ENCODE peak calls at places on chromosomes 3 and 15, in ten cellular contexts. R is A549, O is mesothelial cell of epicardium, Q is endodermal cell, Y is endothelial cell, U is fibroblast of pulmonary artery, M is kidney, D is AG10803, N is mucosa of descending colon, K is tibial artery. F is an unnamed sample.

GRCh38 chr3:148360046-148360445 is 337.7 kb upstream of the AGTR1 start:
- DNase-seq in R (no peak), O (no peak), Q (no peak), Y (no peak), U (peak), M (no peak), D (peak), N (no peak), K (no peak), F (no peak)

GRCh38 chr3:138328341-138328740 is 1.3 kb downstream of the NME9 start:
- DNase-seq in R (no peak), O (no peak), Q (no peak), Y (no peak), U (peak), M (no peak), D (peak), N (no peak), K (no peak), F (no peak)

GRCh38 chr3:32867954-32868353 is 50.2 kb downstream of the TRIM71 start:
- DNase-seq in R (no peak), O (no peak), Q (no peak), Y (no peak), U (no peak), M (no peak), D (no peak), N (no peak), K (no peak), F (no peak)

GRCh38 chr3:172538368-172539264 is 15.4 kb upstream of the TNFSF10 start:
- DNase-seq in R (no peak), O (no peak), Q (no peak), Y (no peak), U (peak), M (no peak), D (no peak), N (no peak), K (no peak), F (no peak)

GRCh38 chr3:14541646-14542045 is 1.5 kb upstream of the GRIP2 start:
- DNase-seq in R (no peak), O (no peak), Q (no peak), Y (no peak), U (no peak), M (peak), D (no peak), N (no peak), K (no peak), F (no peak)

GRCh38 chr3:136682740-136683312 is 69.4 kb downstream of the STAG1 start:
- DNase-seq in R (no peak), O (no peak), Q (no peak), Y (no peak), U (no peak), M (no peak), D (no peak), N (no peak), K (no peak), F (no peak)

GRCh38 chr3:197189633-197190032 is 108.8 kb downstream of the DLG1 start:
- DNase-seq in R (no peak), O (no peak), Q (no peak), Y (no peak), U (no peak), M (no peak), D (no peak), N (no peak), K (no peak), F (no peak)

GRCh38 chr3:194773216-194773615 is 87.5 kb downstream of the FAM43A start:
- DNase-seq in R (no peak), O (no peak), Q (peak), Y (no peak), U (peak), M (no peak), D (peak), N (peak), K (no peak), F (no peak)

GRCh38 chr3:86814918-86815655 is 175.9 kb downstream of the VGLL3 start:
- DNase-seq in R (no peak), O (no peak), Q (peak), Y (no peak), U (peak), M (no peak), D (peak), N (no peak), K (no peak), F (no peak)

GRCh38 chr15:89576417-89576773 is 1.1 kb downstream of the TICRR start:
- DNase-seq in R (no peak), O (no peak), Q (no peak), Y (no peak), U (no peak), M (no peak), D (peak), N (no peak), K (no peak), F (no peak)

GRCh38 chr3:119582178-119582577 is 2.9 kb downstream of the ADPRH start:
- DNase-seq in R (no peak), O (no peak), Q (no peak), Y (no peak), U (no peak), M (peak), D (no peak), N (no peak), K (no peak), F (peak)

GRCh38 chr3:155556531-155556930 is 188.3 kb downstream of the PLCH1 start:
- DNase-seq in R (no peak), O (no peak), Q (no peak), Y (no peak), U (no peak), M (no peak), D (peak), N (no peak), K (no peak), F (no peak)

GRCh38 chr3:56135941-56136340 is 332.3 kb downstream of the ERC2 start:
- DNase-seq in R (no peak), O (no peak), Q (no peak), Y (no peak), U (no peak), M (no peak), D (peak), N (no peak), K (no peak), F (no peak)

GRCh38 chr15:89345245-89345644 is 10.6 kb upstream of the POLG start:
- DNase-seq in R (no peak), O (no peak), Q (no peak), Y (no peak), U (no peak), M (no peak), D (no peak), N (no peak), K (no peak), F (no peak)

GRCh38 chr3:124699686-124700396 is 30.4 kb upstream of the UMPS start:
- DNase-seq in R (no peak), O (no peak), Q (peak), Y (no peak), U (peak), M (no peak), D (no peak), N (no peak), K (no peak), F (no peak)

GRCh38 chr3:44825264-44825925 is 36.3 kb upstream of the TMEM42 start:
- DNase-seq in R (no peak), O (no peak), Q (no peak), Y (no peak), U (peak), M (no peak), D (peak), N (no peak), K (no peak), F (peak)

GRCh38 chr3:139552632-139553335 is 13.2 kb upstream of the RBP1 start:
- DNase-seq in R (no peak), O (no peak), Q (no peak), Y (no peak), U (no peak), M (no peak), D (no peak), N (peak), K (no peak), F (no peak)
- TF ChIP-seq CTCF in R (no peak), O (no peak), Q (no peak), Y (no peak), U (no peak), M (no peak), D (no peak), N (no peak), K (no peak), F (no peak)

DNA sequence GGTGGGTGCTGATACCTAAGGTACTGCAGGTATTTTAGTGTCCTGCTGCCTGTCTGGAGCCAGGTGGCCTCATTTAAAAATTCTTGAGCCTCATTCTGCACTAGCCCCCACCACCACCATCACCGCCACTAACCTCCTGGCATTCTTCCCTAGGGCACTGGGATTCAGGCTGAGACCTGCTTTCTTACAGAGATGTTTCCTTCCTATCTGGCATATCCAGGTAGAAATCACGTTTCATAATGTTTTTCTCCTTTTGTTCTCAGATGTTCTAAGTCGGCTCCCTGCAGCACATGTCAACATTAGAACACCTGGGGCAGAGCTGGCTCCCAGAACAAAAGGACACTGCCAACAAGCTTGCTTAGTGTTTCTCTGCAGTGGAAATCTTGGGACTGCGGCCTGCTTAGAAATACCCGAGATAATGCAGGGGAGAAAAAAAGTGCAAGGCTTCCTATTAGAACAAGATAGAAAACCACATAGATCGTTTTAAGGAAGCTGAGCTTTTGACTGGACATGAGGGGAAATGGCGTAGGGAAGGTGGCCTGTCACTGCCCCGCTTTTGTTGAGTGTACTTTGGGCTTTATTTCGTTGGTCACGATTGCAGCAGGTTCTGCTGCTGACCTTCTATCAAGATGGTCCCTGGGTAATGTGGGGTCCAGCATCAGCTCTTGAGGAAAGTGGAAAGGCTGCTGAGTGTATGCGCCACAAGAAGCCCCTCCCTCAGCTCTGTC is 59.6 kb upstream of the PPARG start:
- DNase-seq in R (no peak), O (no peak), Q (no peak), Y (no peak), U (no peak), M (no peak), D (no peak), N (no peak), K (no peak), F (no peak)
- TF ChIP-seq CTCF in R (no peak), O (no peak), Q (no peak), Y (no peak), U (no peak), M (no peak), D (no peak), N (no peak), K (no peak), F (no peak)

GRCh38 chr15:83775738-83776137 is 121.8 kb downstream of the ADAMTSL3 start:
- DNase-seq in R (no peak), O (no peak), Q (no peak), Y (no peak), U (no peak), M (no peak), D (no peak), N (no peak), K (no peak), F (no peak)
- TF ChIP-seq CTCF in R (no peak), O (no peak), Q (no peak), Y (no peak), U (no peak), M (no peak), D (no peak), N (no peak), K (no peak), F (no peak)

DNA sequence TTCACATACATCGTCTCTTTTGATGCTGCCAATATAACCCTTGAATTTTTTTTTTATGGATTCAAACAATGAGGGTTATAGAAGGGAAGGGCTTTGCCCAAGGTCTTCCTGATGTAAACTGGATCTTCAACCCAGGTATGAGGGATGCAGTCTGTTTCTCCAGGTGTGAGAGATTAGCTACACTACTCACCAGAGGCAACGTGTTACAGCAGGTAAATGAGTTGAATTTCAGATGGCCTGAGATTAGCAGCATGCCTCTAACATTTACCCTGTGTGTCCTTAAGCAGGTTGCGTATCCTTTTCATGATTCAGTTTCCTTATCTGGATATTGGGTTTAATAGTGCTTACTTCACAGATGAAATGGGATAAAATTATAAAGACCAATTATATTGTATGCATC is 1.9 kb downstream of the RTP4 start:
- DNase-seq in R (no peak), O (no peak), Q (no peak), Y (no peak), U (no peak), M (no peak), D (no peak), N (no peak), K (no peak), F (no peak)
- TF ChIP-seq CTCF in R (no peak), O (no peak), Q (no peak), Y (no peak), U (no peak), M (no peak), D (no peak), N (no peak), K (no peak), F (no peak)

GRCh38 chr3:97975466-97975865 is 3.2 kb upstream of the RIOX2 start:
- DNase-seq in R (no peak), O (no peak), Q (no peak), Y (no peak), U (no peak), M (no peak), D (no peak), N (no peak), K (no peak), F (no peak)
- TF ChIP-seq CTCF in R (no peak), O (no peak), Q (peak), Y (no peak), U (peak), M (no peak), D (peak), N (no peak), K (no peak), F (no peak)

GRCh38 chr3:130825762-130826297 is 68.1 kb upstream of the ATP2C1 start:
- DNase-seq in R (no peak), O (no peak), Q (no peak), Y (no peak), U (no peak), M (no peak), D (no peak), N (no peak), K (no peak), F (no peak)
- TF ChIP-seq CTCF in R (no peak), O (no peak), Q (no peak), Y (no peak), U (no peak), M (no peak), D (no peak), N (no peak), K (no peak), F (no peak)

DNA sequence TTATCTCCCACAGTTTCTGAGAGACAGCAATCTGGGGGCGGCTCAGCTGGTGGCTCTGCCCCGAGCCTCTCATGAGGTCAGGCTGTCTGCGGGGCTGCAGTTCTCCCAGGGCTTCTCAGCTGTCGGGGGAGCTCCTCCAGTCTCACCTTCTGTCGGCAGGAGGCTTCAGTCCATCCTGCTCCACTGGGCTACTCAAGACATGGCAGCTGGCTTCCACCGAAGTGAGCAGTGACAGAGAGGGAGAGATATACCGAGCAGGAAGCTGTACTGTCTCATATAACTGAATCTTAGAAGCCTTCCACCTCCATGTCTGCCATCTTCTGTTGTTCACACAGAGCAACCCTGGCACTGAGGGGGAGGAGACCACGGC is 72.7 kb upstream of the ITGA11 start:
- DNase-seq in R (no peak), O (no peak), Q (peak), Y (no peak), U (no peak), M (no peak), D (no peak), N (no peak), K (peak), F (no peak)
- TF ChIP-seq CTCF in R (no peak), O (no peak), Q (no peak), Y (no peak), U (no peak), M (no peak), D (no peak), N (no peak), K (no peak), F (no peak)

GRCh38 chr3:129594907-129595390 is 11.5 kb downstream of the PLXND1 start:
- DNase-seq in R (no peak), O (no peak), Q (no peak), Y (no peak), U (no peak), M (no peak), D (no peak), N (no peak), K (no peak), F (no peak)

GRCh38 chr3:129595544-129596193 is 10.8 kb downstream of the PLXND1 start:
- DNase-seq in R (no peak), O (no peak), Q (no peak), Y (no peak), U (no peak), M (no peak), D (peak), N (no peak), K (no peak), F (no peak)

GRCh38 chr3:129597792-129598381 is 8.6 kb downstream of the PLXND1 start:
- DNase-seq in R (no peak), O (no peak), Q (peak), Y (no peak), U (no peak), M (no peak), D (peak), N (no peak), K (no peak), F (no peak)

GRCh38 chr3:129597087-129597791 is 9.2 kb downstream of the PLXND1 start:
- DNase-seq in R (no peak), O (peak), Q (no peak), Y (no peak), U (no peak), M (no peak), D (peak), N (no peak), K (peak), F (no peak)

GRCh38 chr3:129596194-129597086 is 10.0 kb downstream of the PLXND1 start:
- DNase-seq in R (no peak), O (no peak), Q (peak), Y (no peak), U (peak), M (peak), D (peak), N (peak), K (peak), F (no peak)
- TF ChIP-seq CTCF in R (no peak), O (no peak), Q (no peak), Y (no peak), U (no peak), M (no peak), D (peak), N (no peak), K (no peak), F (no peak)

DNA sequence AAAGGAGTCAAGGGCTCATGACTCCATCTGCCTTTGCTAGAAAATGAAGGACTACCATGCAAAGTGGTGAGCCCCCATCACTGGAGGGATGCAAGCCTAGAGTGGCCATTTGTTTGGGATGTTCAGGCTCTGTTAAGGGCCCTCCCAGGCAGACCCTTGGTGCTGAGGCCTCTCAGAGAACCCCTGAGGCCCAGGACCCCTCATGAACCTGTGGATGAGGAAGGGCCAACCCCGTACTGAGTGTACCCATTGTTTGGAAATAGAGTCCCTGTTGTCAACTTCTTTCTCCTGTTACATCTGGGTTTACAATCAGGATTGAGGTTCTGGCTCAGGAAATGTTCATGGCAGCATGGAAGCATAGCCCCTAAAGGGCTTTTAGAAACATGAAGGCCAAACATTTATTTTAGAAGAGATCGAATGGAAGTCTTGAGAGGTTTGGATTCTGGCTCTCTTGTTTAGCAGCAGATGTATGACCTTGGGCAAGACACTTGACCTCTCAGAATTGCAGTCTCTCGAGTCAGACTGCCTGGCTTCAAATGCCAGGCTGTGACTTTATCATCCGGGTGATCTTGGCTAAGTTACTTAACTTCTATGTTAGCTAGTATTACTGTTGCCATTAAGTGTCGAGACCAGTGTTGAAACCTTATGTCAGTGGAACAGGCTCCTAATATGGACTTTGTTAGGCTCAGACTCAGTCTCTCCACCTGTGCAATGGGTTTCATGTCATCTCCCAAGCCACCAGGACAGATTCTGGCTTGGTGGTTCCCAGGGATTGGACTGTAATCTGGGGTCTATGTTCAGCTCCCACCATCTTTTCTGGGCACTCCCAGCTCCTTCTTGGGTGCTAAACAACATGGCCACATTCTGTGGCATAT is 12.4 kb downstream of the ITGA11 start:
- DNase-seq in R (no peak), O (peak), Q (no peak), Y (no peak), U (no peak), M (peak), D (peak), N (no peak), K (peak), F (no peak)
- TF ChIP-seq CTCF in R (no peak), O (no peak), Q (no peak), Y (no peak), U (no peak), M (no peak), D (no peak), N (no peak), K (no peak), F (no peak)